ENCODE peak calls at places on chromosome 12, in nine cellular contexts. X is activated CD4-positive, alpha-beta T cell treated with anti-CD3 and anti-CD28 coated beads for 48 hours; J is cerebellum; Q is GM04504; T is putamen; B is NCI-H1436; D is RPMI7951; L is HTR-8/SVneo; O is Right ventricle myocardium superior. M is an unnamed sample.
A peak's percentile ranks its signal among the peaks of the same experiment; 100 is the strongest.

GRCh38 chr12:49325606-49326005 is 2.6 kb downstream of the TROAP start:
- DNase-seq in L (no peak), B (no peak), O (peak; percentile 1), Q (no peak), T (no peak), J (no peak), D (no peak), X (no peak), M (no peak)

GRCh38 chr12:69688496-69689427 is 10.3 kb downstream of the BEST3 start:
- DNase-seq in X (peak; percentile 35), D (peak; percentile 97), T (no peak), B (no peak), Q (peak; percentile 79), L (peak; percentile 84), J (peak; percentile 83), O (peak; percentile 62), M (peak; percentile 99)

GRCh38 chr12:24909667-24910066 is 39.2 kb downstream of the BCAT1 start:
- DNase-seq in Q (peak; percentile 70), B (no peak), X (no peak), T (no peak), J (no peak), D (peak; percentile 92), O (peak; percentile 57), L (no peak), M (peak; percentile 79)

GRCh38 chr12:130714091-130714590 is 2.0 kb downstream of the RIMBP2 start:
- DNase-seq in D (no peak), Q (no peak), T (no peak), J (no peak), B (no peak), X (no peak), O (peak; percentile 36), L (no peak), M (no peak)

GRCh38 chr12:948238-948637 is 1.3 kb downstream of the RAD52 start:
- DNase-seq in X (no peak), J (no peak), Q (no peak), L (no peak), D (no peak), T (no peak), O (no peak), B (no peak), M (no peak)

GRCh38 chr12:54301428-54302045 is 722 bp upstream of the NFE2 start:
- DNase-seq in Q (no peak), J (no peak), T (no peak), X (no peak), L (no peak), O (no peak), B (no peak), D (no peak), M (no peak)

GRCh38 chr12:68559984-68560822 is 50.5 kb upstream of the RAP1B start:
- DNase-seq in B (no peak), Q (peak; percentile 57), L (no peak), T (no peak), D (peak; percentile 2), O (peak; percentile 61), J (no peak), X (no peak), M (no peak)

GRCh38 chr12:124497658-124498057 is 69.8 kb downstream of the NCOR2 start:
- DNase-seq in L (no peak), T (peak; percentile 82), D (peak; percentile 42), B (no peak), Q (peak; percentile 78), X (no peak), J (no peak), O (peak; percentile 87), M (peak; percentile 97)

GRCh38 chr12:3325736-3326135 is 165.3 kb upstream of the PRMT8 start:
- DNase-seq in J (peak; percentile 63), B (no peak), X (no peak), L (no peak), T (no peak), O (no peak), D (no peak), Q (no peak), M (no peak)

GRCh38 chr12:106767954-106768501 is 6.5 kb upstream of the RIC8B start:
- DNase-seq in O (no peak), B (no peak), X (no peak), J (no peak), D (no peak), T (no peak), Q (no peak), L (peak; percentile 25), M (no peak)

GRCh38 chr12:5506295-5506694 is 74.4 kb downstream of the NTF3 start:
- DNase-seq in B (no peak), L (no peak), D (no peak), T (no peak), J (no peak), X (no peak), Q (no peak), O (no peak), M (no peak)

GRCh38 chr12:124792961-124793441 is 70.7 kb downstream of the SCARB1 start:
- DNase-seq in L (no peak), B (no peak), J (no peak), D (peak; percentile 32), O (no peak), Q (no peak), T (peak; percentile 79), X (no peak), M (no peak)

GRCh38 chr12:109946505-109946904 is 46.4 kb downstream of the TCHP start:
- DNase-seq in X (no peak), J (no peak), T (no peak), O (no peak), D (no peak), L (no peak), B (no peak), Q (no peak), M (peak; percentile 77)

GRCh38 chr12:47419500-47419899 is 286.3 kb downstream of the RPAP3 start:
- DNase-seq in T (no peak), O (no peak), L (no peak), Q (no peak), D (no peak), B (no peak), X (no peak), J (no peak), M (no peak)

GRCh38 chr12:30952036-30952435 is 25.5 kb downstream of the TSPAN11 start:
- DNase-seq in J (no peak), Q (no peak), B (no peak), D (no peak), T (no peak), X (no peak), L (no peak), O (no peak), M (no peak)

GRCh38 chr12:11059784-11060183 is 2.3 kb downstream of the TAS2R46 start:
- DNase-seq in O (no peak), B (no peak), J (no peak), X (no peak), D (no peak), Q (no peak), L (no peak), T (no peak), M (peak; percentile 8)

GRCh38 chr12:113611652-113612051 is 140.0 kb upstream of the LHX5 start:
- DNase-seq in L (no peak), X (no peak), D (no peak), J (no peak), T (no peak), O (no peak), Q (no peak), B (no peak), M (no peak)

GRCh38 chr12:62686938-62687337 is 220.3 kb downstream of the MON2 start:
- DNase-seq in X (no peak), Q (peak; percentile 65), T (no peak), J (no peak), D (peak; percentile 39), L (no peak), B (no peak), O (no peak), M (no peak)

GRCh38 chr12:123270380-123271181 is 1.1 kb downstream of the CDK2AP1 start:
- DNase-seq in O (peak; percentile 58), Q (peak; percentile 35), J (peak; percentile 20), T (no peak), X (no peak), L (no peak), B (peak; percentile 1), D (peak; percentile 25), M (peak; percentile 39)

GRCh38 chr12:31323466-31324115 is 2.4 kb downstream of the SINHCAF start:
- DNase-seq in Q (no peak), L (no peak), X (peak; percentile 66), D (peak; percentile 30), B (peak; percentile 50), O (no peak), T (no peak), J (no peak), M (peak; percentile 17)

GRCh38 chr12:14399871-14400270 is 34.4 kb downstream of the ATF7IP start:
- DNase-seq in J (no peak), O (no peak), X (no peak), T (no peak), Q (no peak), D (peak; percentile 70), B (no peak), L (no peak), M (peak; percentile 45)

GRCh38 chr12:60201891-60202290 is 606.1 kb downstream of the SLC16A7 start:
- DNase-seq in D (no peak), L (no peak), O (no peak), J (no peak), Q (no peak), X (no peak), B (no peak), T (no peak), M (peak; percentile 31)

GRCh38 chr12:49527361-49528130 is 11.3 kb upstream of the KCNH3 start:
- DNase-seq in O (no peak), Q (no peak), T (no peak), L (no peak), D (no peak), B (no peak), X (no peak), J (no peak), M (no peak)

GRCh38 chr12:96195845-96196451 is 1.8 kb downstream of the ELK3 start:
- DNase-seq in J (no peak), X (peak; percentile 64), T (no peak), D (peak; percentile 79), O (no peak), L (peak; percentile 56), B (no peak), Q (no peak), M (peak; percentile 75)

GRCh38 chr12:9640024-9640423 is 29.5 kb upstream of the CLEC2D start:
- DNase-seq in X (no peak), Q (no peak), O (no peak), B (no peak), D (no peak), L (no peak), J (no peak), T (no peak), M (no peak)

GRCh38 chr12:127629066-127629820 is 637.7 kb upstream of the TMEM132C start:
- DNase-seq in T (peak; percentile 37), O (no peak), J (no peak), B (peak; percentile 75), Q (no peak), L (no peak), D (peak; percentile 61), X (no peak), M (peak; percentile 59)

GRCh38 chr12:42691991-42692557 is 102.5 kb upstream of the PRICKLE1 start:
- DNase-seq in B (no peak), T (no peak), O (no peak), L (no peak), D (no peak), Q (no peak), X (no peak), J (no peak), M (no peak)